ENCODE peak calls at places on chromosome 10, in seven cellular contexts. A is adrenal gland, X is breast epithelium, Q is GM12865, G is endothelial cell, N is left lung, K is colonic mucosa. D is an unnamed sample.

GRCh38 chr10:28291881-28292297 is 11.0 kb downstream of the MPP7 start:
- DNase-seq in K (no peak), Q (no peak), A (peak), N (no peak), G (no peak), X (no peak), D (no peak)

GRCh38 chr10:72162978-72163377 is 52.8 kb upstream of the ANAPC16 start:
- DNase-seq in G (no peak), Q (peak), N (no peak), K (no peak), X (no peak), A (no peak), D (peak)

GRCh38 chr10:131043039-131043691 is 268.4 kb downstream of the TCERG1L start:
- DNase-seq in A (no peak), K (no peak), N (no peak), Q (no peak), X (no peak), G (no peak), D (no peak)

GRCh38 chr10:116888380-116889055 is 39.2 kb downstream of the ENO4 start:
- DNase-seq in N (no peak), K (peak), A (peak), X (peak), Q (no peak), G (no peak), D (no peak)

GRCh38 chr10:14609178-14609577 is 165.5 kb downstream of the FAM107B start:
- DNase-seq in A (no peak), K (no peak), N (no peak), Q (no peak), G (no peak), X (no peak), D (no peak)

GRCh38 chr10:124534821-124535601 is 73.4 kb downstream of the LHPP start:
- DNase-seq in N (peak), Q (no peak), K (no peak), A (no peak), G (no peak), X (no peak), D (no peak)

GRCh38 chr10:71893920-71894319 is 42.9 kb upstream of the PSAP start:
- DNase-seq in A (no peak), G (no peak), Q (no peak), K (no peak), X (no peak), N (no peak), D (no peak)

GRCh38 chr10:61961278-61961677 is 59.8 kb downstream of the ARID5B start:
- DNase-seq in K (no peak), Q (peak), A (no peak), N (no peak), G (no peak), X (no peak), D (peak)

GRCh38 chr10:3452234-3452633 is 279.7 kb upstream of the PITRM1 start:
- DNase-seq in A (no peak), K (peak), G (no peak), Q (peak), N (no peak), X (no peak), D (no peak)

GRCh38 chr10:98267894-98268693 is at the start of gene LOXL4:
- DNase-seq in N (no peak), Q (no peak), A (peak), G (no peak), K (no peak), X (no peak), D (no peak)

GRCh38 chr10:42593284-42593683 is 45.1 kb downstream of the ZNF33B start:
- DNase-seq in K (no peak), A (no peak), G (no peak), X (no peak), N (no peak), Q (no peak), D (no peak)

GRCh38 chr10:111648046-111648445 is 535.5 kb downstream of the GPAM start:
- DNase-seq in Q (no peak), G (no peak), A (no peak), X (no peak), K (no peak), N (no peak), D (no peak)

GRCh38 chr10:66892833-66893232 is 33.0 kb upstream of the LRRTM3 start:
- DNase-seq in K (no peak), Q (no peak), G (no peak), A (no peak), N (no peak), X (no peak), D (no peak)

GRCh38 chr10:111113961-111114830 is 37.4 kb downstream of the ADRA2A start:
- DNase-seq in X (no peak), A (peak), N (no peak), K (no peak), G (no peak), Q (no peak), D (no peak)

GRCh38 chr10:6843477-6843876 is 263.4 kb upstream of the PRKCQ start:
- DNase-seq in A (no peak), N (no peak), X (no peak), K (no peak), Q (peak), G (no peak), D (no peak)

GRCh38 chr10:124287071-124287685 is 131.5 kb downstream of the OAT start:
- DNase-seq in K (no peak), N (peak), A (no peak), X (peak), Q (no peak), G (no peak), D (no peak)

GRCh38 chr10:119427263-119427864 is 115.2 kb downstream of the RGS10 start:
- DNase-seq in X (no peak), K (no peak), G (no peak), Q (no peak), N (no peak), A (no peak), D (no peak)

GRCh38 chr10:5941579-5941978 is 35.8 kb downstream of the IL15RA start:
- DNase-seq in G (no peak), X (no peak), A (no peak), N (no peak), Q (no peak), K (no peak), D (no peak)

GRCh38 chr10:21927601-21928000 is 75.9 kb downstream of the DNAJC1 start:
- DNase-seq in N (no peak), X (no peak), A (no peak), K (no peak), G (no peak), Q (no peak), D (no peak)

GRCh38 chr10:124598196-124598595 is 136.6 kb downstream of the LHPP start:
- DNase-seq in K (no peak), N (peak), X (no peak), Q (no peak), G (no peak), A (no peak), D (no peak)

GRCh38 chr10:124722812-124723783 is 21.1 kb downstream of the FAM53B start:
- DNase-seq in G (no peak), Q (peak), A (peak), X (no peak), K (no peak), N (peak), D (peak)

GRCh38 chr10:5413012-5413938 is 918 bp downstream of the NET1 start:
- DNase-seq in X (no peak), Q (peak), N (no peak), K (no peak), G (peak), A (peak), D (no peak)

GRCh38 chr10:102413053-102413705 is 5.4 kb downstream of the PSD start:
- DNase-seq in N (no peak), A (no peak), X (no peak), G (no peak), Q (peak), K (no peak), D (no peak)

GRCh38 chr10:46525177-46525823 is 31.2 kb downstream of the GPRIN2 start:
- DNase-seq in X (peak), G (no peak), N (peak), A (peak), Q (peak), K (no peak), D (no peak)

GRCh38 chr10:127322286-127322685 is 125.9 kb upstream of the INSYN2A start:
- DNase-seq in Q (no peak), N (no peak), K (no peak), X (no peak), G (no peak), A (no peak), D (no peak)

GRCh38 chr10:73519336-73519735 is 23.5 kb upstream of the PPP3CB start:
- DNase-seq in A (no peak), N (no peak), Q (no peak), G (no peak), X (no peak), K (no peak), D (no peak)
- TF ChIP-seq CTCF in A (no peak), N (no peak), Q (no peak), G (no peak), X (no peak), K (no peak), D (no peak)

GRCh38 chr10:129418826-129419225 is 48.2 kb upstream of the MGMT start:
- DNase-seq in Q (no peak), N (peak), A (no peak), K (no peak), G (no peak), X (no peak), D (no peak)

GRCh38 chr10:129415261-129416135 is 51.5 kb upstream of the MGMT start:
- DNase-seq in X (no peak), Q (no peak), A (no peak), N (no peak), G (no peak), K (peak), D (no peak)

GRCh38 chr10:129417164-129417563 is 49.9 kb upstream of the MGMT start:
- DNase-seq in Q (no peak), G (no peak), K (peak), N (no peak), A (no peak), X (no peak), D (no peak)

GRCh38 chr10:129417882-129418281 is 49.2 kb upstream of the MGMT start:
- DNase-seq in N (no peak), G (no peak), K (peak), Q (no peak), A (no peak), X (no peak), D (no peak)

DNA sequence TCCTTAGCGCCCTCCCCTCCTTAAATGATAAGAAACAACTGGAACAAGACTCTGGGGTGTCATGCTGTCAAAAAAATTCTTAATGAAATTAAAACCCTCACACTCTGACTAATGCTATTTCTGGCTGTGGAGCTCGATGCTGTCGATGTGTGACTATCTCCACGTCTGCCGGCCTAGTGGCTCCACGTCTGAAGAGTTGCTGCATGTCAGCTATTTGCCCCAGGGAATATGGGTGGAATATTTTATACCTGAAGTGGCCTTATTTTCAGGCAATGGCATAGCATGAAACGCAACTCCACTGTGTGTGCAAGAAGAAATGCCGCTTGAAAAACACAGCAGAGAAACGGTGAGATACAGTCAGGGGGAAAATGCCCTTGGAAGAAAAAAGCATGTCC is 50.9 kb upstream of the MGMT start:
- DNase-seq in X (no peak), G (no peak), K (no peak), Q (no peak), N (no peak), A (no peak), D (no peak)
- TF ChIP-seq CTCF in X (no peak), G (no peak), K (no peak), Q (no peak), N (no peak), A (no peak), D (no peak)

GRCh38 chr10:107415446-107415845 is 250.9 kb upstream of the SORCS1 start:
- DNase-seq in A (no peak), X (no peak), Q (no peak), K (no peak), N (no peak), G (no peak), D (no peak)

GRCh38 chr10:107413971-107414370 is 249.5 kb upstream of the SORCS1 start:
- DNase-seq in A (no peak), Q (no peak), G (no peak), X (no peak), K (no peak), N (no peak), D (no peak)

GRCh38 chr10:107409517-107409916 is 245.0 kb upstream of the SORCS1 start:
- DNase-seq in X (no peak), G (peak), Q (peak), N (no peak), K (no peak), A (no peak), D (no peak)
- TF ChIP-seq CTCF in X (no peak), G (no peak), Q (peak), N (no peak), K (no peak), A (peak), D (peak)

GRCh38 chr10:103868200-103868599 is 12.8 kb upstream of the SH3PXD2A start:
- DNase-seq in A (no peak), N (no peak), G (no peak), Q (no peak), K (no peak), X (no peak), D (no peak)

GRCh38 chr10:103869336-103869735 is 14.0 kb upstream of the SH3PXD2A start:
- DNase-seq in Q (no peak), G (no peak), A (no peak), K (no peak), X (no peak), N (no peak), D (no peak)

GRCh38 chr10:103871006-103871405 is 15.6 kb upstream of the SH3PXD2A start:
- DNase-seq in X (no peak), Q (no peak), G (no peak), K (no peak), A (no peak), N (no peak), D (no peak)

GRCh38 chr10:103872137-103872933 is 17.0 kb upstream of the SH3PXD2A start:
- DNase-seq in G (no peak), Q (no peak), N (no peak), X (no peak), A (no peak), K (no peak), D (no peak)

GRCh38 chr10:103870503-103870902 is 15.1 kb upstream of the SH3PXD2A start:
- DNase-seq in X (no peak), Q (no peak), A (no peak), G (no peak), N (no peak), K (no peak), D (no peak)
- TF ChIP-seq CTCF in X (peak), Q (no peak), A (no peak), G (no peak), N (no peak), K (no peak), D (no peak)